ENCODE peak calls at places on chromosomes 3 and 15, in eight cellular contexts. U is GM13976, Z is uterus, I is AG09309, O is brain microvascular endothelial cell, G is GM10248, X is HFFc6, A is AG04450. J is an unnamed sample.

GRCh38 chr3:128399221-128399915 is 67.3 kb downstream of the DNAJB8 start:
- DNase-seq in A (no peak), I (no peak), G (no peak), X (no peak), O (no peak), Z (no peak), U (no peak), J (no peak)

GRCh38 chr3:176491084-176491483 is 706.2 kb downstream of the TBL1XR1 start:
- DNase-seq in U (no peak), Z (no peak), A (no peak), X (no peak), I (no peak), G (no peak), O (no peak), J (no peak)

GRCh38 chr15:81375461-81375860 is 1.4 kb upstream of the TMC3 start:
- DNase-seq in O (no peak), G (no peak), Z (no peak), I (no peak), U (no peak), X (no peak), A (no peak), J (no peak)

GRCh38 chr15:101384276-101384675 is 89.2 kb upstream of the SNRPA1 start:
- DNase-seq in X (no peak), A (no peak), O (no peak), G (no peak), Z (no peak), I (no peak), U (no peak), J (no peak)

GRCh38 chr3:111662907-111663306 is 67.8 kb upstream of the ZBED2 start:
- DNase-seq in U (no peak), G (no peak), A (no peak), O (no peak), X (no peak), I (no peak), Z (no peak), J (no peak)

GRCh38 chr15:83504365-83504764 is 57.2 kb downstream of the SH3GL3 start:
- DNase-seq in Z (no peak), O (no peak), G (no peak), U (no peak), A (no peak), X (no peak), I (no peak), J (no peak)

GRCh38 chr3:18758047-18758704 is 333.0 kb upstream of the SATB1 start:
- DNase-seq in I (peak), Z (no peak), A (no peak), O (no peak), X (no peak), G (peak), U (peak), J (no peak)

GRCh38 chr3:108437439-108437838 is 73.0 kb downstream of the MYH15 start:
- DNase-seq in I (no peak), U (no peak), O (no peak), G (no peak), A (no peak), Z (no peak), X (no peak), J (no peak)

GRCh38 chr3:150876866-150877265 is 28.4 kb downstream of the MINDY4B start:
- DNase-seq in I (no peak), Z (no peak), U (no peak), A (no peak), X (no peak), O (no peak), G (no peak), J (no peak)

GRCh38 chr3:133023301-133023830 is 14.8 kb upstream of the TMEM108 start:
- DNase-seq in Z (no peak), U (no peak), X (no peak), A (no peak), O (no peak), I (no peak), G (no peak), J (no peak)

GRCh38 chr3:136120373-136121348 is 75.5 kb downstream of the MSL2 start:
- DNase-seq in U (no peak), A (no peak), X (peak), I (no peak), G (no peak), Z (no peak), O (no peak), J (no peak)

GRCh38 chr3:158103131-158103955 is 2.9 kb downstream of the SHOX2 start:
- DNase-seq in U (peak), X (no peak), Z (no peak), G (peak), I (no peak), A (no peak), O (no peak), J (no peak)

GRCh38 chr3:18841422-18842343 is 306.6 kb upstream of the KCNH8 start:
- DNase-seq in Z (no peak), O (no peak), U (no peak), I (no peak), A (no peak), X (no peak), G (no peak), J (no peak)

GRCh38 chr3:9142346-9142745 is 107.1 kb downstream of the SRGAP3 start:
- DNase-seq in U (no peak), I (no peak), G (no peak), Z (peak), O (no peak), A (no peak), X (no peak), J (no peak)

GRCh38 chr3:114179575-114179974 is 723 bp upstream of the DRD3 start:
- DNase-seq in A (peak), G (no peak), X (peak), Z (no peak), I (peak), O (peak), U (no peak), J (no peak)

GRCh38 chr3:174168538-174169254 is 690.4 kb upstream of the NAALADL2 start:
- DNase-seq in I (no peak), Z (no peak), G (no peak), O (no peak), U (no peak), A (no peak), X (no peak), J (no peak)

GRCh38 chr3:8756671-8757070 is 12.7 kb downstream of the OXTR start:
- DNase-seq in X (no peak), O (no peak), G (no peak), Z (no peak), U (no peak), I (no peak), A (no peak), J (no peak)

GRCh38 chr3:129766135-129766534 is 127.4 kb downstream of the TMCC1 start:
- DNase-seq in G (no peak), X (no peak), U (no peak), A (no peak), O (no peak), I (no peak), Z (no peak), J (no peak)

GRCh38 chr3:104214937-104215336 is 1151.8 kb upstream of the ALCAM start:
- DNase-seq in U (no peak), I (no peak), A (no peak), O (no peak), G (no peak), Z (no peak), X (no peak), J (no peak)

GRCh38 chr3:126816956-126817777 is 113.1 kb downstream of the CHCHD6 start:
- DNase-seq in X (no peak), I (no peak), A (no peak), O (no peak), G (no peak), U (no peak), Z (no peak), J (peak)

GRCh38 chr3:128464188-128464587 is 2.5 kb downstream of the DNAJB8 start:
- DNase-seq in A (no peak), I (no peak), Z (no peak), O (no peak), U (no peak), X (no peak), G (no peak), J (no peak)

GRCh38 chr3:37324752-37325407 is 150.5 kb upstream of the LRRFIP2 start:
- DNase-seq in X (no peak), A (no peak), I (no peak), Z (no peak), G (no peak), O (no peak), U (no peak), J (no peak)

GRCh38 chr15:27598251-27599045 is 500.7 kb downstream of the OCA2 start:
- DNase-seq in Z (no peak), G (no peak), I (no peak), A (no peak), X (no peak), U (no peak), O (no peak), J (no peak)

GRCh38 chr3:149936812-149937230 is 33.9 kb downstream of the PFN2 start:
- DNase-seq in I (no peak), Z (peak), O (peak), G (peak), A (no peak), U (peak), X (peak), J (no peak)

GRCh38 chr3:174325834-174326705 is 533.1 kb upstream of the NAALADL2 start:
- DNase-seq in Z (no peak), I (peak), G (no peak), U (no peak), X (peak), O (no peak), A (no peak), J (no peak)

GRCh38 chr3:165712382-165712781 is 124.8 kb downstream of the BCHE start:
- DNase-seq in I (no peak), G (no peak), O (no peak), A (no peak), Z (no peak), U (no peak), X (no peak), J (peak)

GRCh38 chr3:184299488-184300376 is 691 bp downstream of the PSMD2 start:
- DNase-seq in X (peak), Z (no peak), U (no peak), A (no peak), I (no peak), G (peak), O (peak), J (no peak)

GRCh38 chr3:66393486-66394260 is 107.1 kb downstream of the LRIG1 start:
- DNase-seq in O (peak), I (peak), G (no peak), A (no peak), Z (no peak), U (no peak), X (no peak), J (no peak)

GRCh38 chr3:66317750-66318366 is 97.1 kb downstream of the SLC25A26 start:
- DNase-seq in X (no peak), O (no peak), G (no peak), A (no peak), U (no peak), I (no peak), Z (no peak), J (no peak)

GRCh38 chr15:99566157-99566900 is 545 bp downstream of the MEF2A start:
- DNase-seq in A (no peak), O (no peak), U (peak), Z (peak), X (no peak), I (no peak), G (peak), J (no peak)

GRCh38 chr3:9817437-9817836 is 7.4 kb downstream of the TTLL3 start:
- DNase-seq in G (no peak), A (no peak), I (no peak), Z (no peak), O (no peak), X (no peak), U (no peak), J (no peak)

GRCh38 chr15:58957101-58957973 is 23.9 kb upstream of the SLTM start:
- DNase-seq in G (peak), U (peak), O (peak), A (no peak), Z (peak), I (no peak), X (peak), J (no peak)

GRCh38 chr15:84946772-84947489 is 34.7 kb upstream of the PDE8A start:
- DNase-seq in U (no peak), I (no peak), A (no peak), Z (no peak), G (no peak), O (no peak), X (no peak), J (no peak)

GRCh38 chr15:92525758-92526245 is 129.8 kb downstream of the FAM174B start:
- DNase-seq in Z (no peak), O (no peak), X (no peak), A (no peak), U (no peak), I (no peak), G (no peak), J (no peak)

GRCh38 chr3:152121292-152121654 is 147.5 kb upstream of the MBNL1 start:
- DNase-seq in Z (no peak), O (no peak), X (peak), G (no peak), U (no peak), A (peak), I (peak), J (no peak)

GRCh38 chr3:71022552-71023335 is 560.8 kb downstream of the FOXP1 start:
- DNase-seq in X (peak), G (no peak), I (no peak), U (no peak), O (no peak), Z (no peak), A (no peak), J (no peak)

GRCh38 chr3:174035317-174035886 is 637.9 kb downstream of the NLGN1 start:
- DNase-seq in A (no peak), X (no peak), I (no peak), U (no peak), G (no peak), Z (no peak), O (no peak), J (no peak)

GRCh38 chr3:185351371-185351770 is 11.6 kb upstream of the MAP3K13 start:
- DNase-seq in G (no peak), X (no peak), Z (no peak), A (no peak), I (no peak), O (no peak), U (no peak), J (no peak)

GRCh38 chr3:185350841-185351240 is 12.1 kb upstream of the MAP3K13 start:
- DNase-seq in A (no peak), I (no peak), U (no peak), X (no peak), G (no peak), O (no peak), Z (no peak), J (no peak)

GRCh38 chr3:185341616-185342457 is 21.1 kb upstream of the MAP3K13 start:
- DNase-seq in Z (no peak), A (no peak), O (no peak), U (no peak), I (no peak), G (no peak), X (no peak), J (no peak)

GRCh38 chr3:185342458-185343169 is 20.3 kb upstream of the MAP3K13 start:
- DNase-seq in X (no peak), G (no peak), O (no peak), I (no peak), U (no peak), Z (no peak), A (no peak), J (no peak)

DNA sequence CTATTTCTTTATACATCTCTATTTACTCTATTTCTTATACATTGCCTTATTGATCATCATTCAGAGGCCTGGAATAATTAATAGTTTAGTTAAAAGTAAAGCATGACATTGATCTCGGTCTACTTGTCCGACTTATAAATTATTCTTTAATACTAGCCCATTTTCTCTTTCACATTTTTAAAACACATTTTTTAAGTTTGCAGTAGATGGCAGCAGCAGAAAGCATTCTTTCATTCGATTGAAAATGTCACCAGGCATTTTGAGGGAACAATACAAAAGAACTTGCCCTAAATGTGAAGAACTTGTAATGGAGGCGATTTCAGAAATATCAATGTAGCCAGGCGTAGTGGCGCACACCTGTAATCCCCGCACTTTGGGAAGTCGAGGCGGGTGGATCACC is 15.5 kb upstream of the MAP3K13 start:
- DNase-seq in G (no peak), X (no peak), A (no peak), Z (no peak), U (no peak), I (no peak), O (no peak), J (no peak)
- TF ChIP-seq CTCF in G (no peak), X (no peak), A (no peak), Z (no peak), U (no peak), I (no peak), O (no peak), J (no peak)

GRCh38 chr3:154745122-154745521 is 315.1 kb upstream of the GPR149 start:
- DNase-seq in X (no peak), G (no peak), I (no peak), U (no peak), O (no peak), Z (no peak), A (no peak), J (no peak)

GRCh38 chr3:154749514-154749913 is 319.5 kb upstream of the GPR149 start:
- DNase-seq in O (no peak), U (no peak), G (no peak), Z (no peak), I (no peak), A (no peak), X (no peak), J (no peak)

GRCh38 chr3:154743418-154743817 is 313.4 kb upstream of the GPR149 start:
- DNase-seq in X (no peak), A (no peak), I (no peak), U (no peak), Z (no peak), G (no peak), O (no peak), J (no peak)

DNA sequence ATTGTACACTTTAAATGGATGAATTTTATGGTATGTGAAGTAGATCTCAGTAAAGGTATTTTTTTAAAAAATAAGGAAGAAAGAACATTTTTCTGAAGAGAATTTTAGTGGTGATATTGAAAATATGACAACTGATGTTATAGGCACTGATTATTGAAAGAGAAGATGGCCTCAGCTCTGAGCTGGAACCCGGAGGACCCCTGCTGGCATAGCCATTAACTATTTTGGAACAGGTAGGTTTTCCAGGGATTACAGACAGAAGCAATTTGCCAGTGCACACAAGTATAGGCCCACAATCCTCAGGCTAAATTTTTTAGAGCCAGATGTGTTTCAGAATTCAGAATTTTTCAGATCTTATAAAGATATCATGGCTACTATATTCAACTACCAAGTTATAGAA is 315.9 kb upstream of the GPR149 start:
- DNase-seq in G (no peak), U (no peak), Z (no peak), I (no peak), O (no peak), A (no peak), X (no peak), J (no peak)
- TF ChIP-seq CTCF in G (no peak), U (no peak), Z (no peak), I (no peak), O (peak), A (peak), X (no peak), J (no peak)

GRCh38 chr3:13391308-13391707 is 28.8 kb downstream of the NUP210 start:
- DNase-seq in X (no peak), I (no peak), O (no peak), G (no peak), Z (no peak), U (no peak), A (no peak), J (no peak)
- TF ChIP-seq CTCF in X (peak), I (no peak), O (no peak), G (no peak), Z (no peak), U (no peak), A (no peak), J (no peak)

GRCh38 chr3:51998774-51999173 is 3.1 kb upstream of the RPL29 start:
- DNase-seq in I (no peak), X (no peak), Z (no peak), A (no peak), O (no peak), U (no peak), G (no peak), J (no peak)
- TF ChIP-seq CTCF in I (no peak), X (no peak), Z (no peak), A (no peak), O (no peak), U (no peak), G (no peak), J (no peak)

GRCh38 chr3:14902719-14903118 is 44.7 kb upstream of the NR2C2 start:
- DNase-seq in Z (peak), I (no peak), X (no peak), A (no peak), U (no peak), G (no peak), O (no peak), J (peak)

GRCh38 chr3:14897266-14897665 is 50.1 kb upstream of the NR2C2 start:
- DNase-seq in I (no peak), X (no peak), A (no peak), U (no peak), G (no peak), O (no peak), Z (no peak), J (no peak)

GRCh38 chr3:14900881-14901873 is 46.2 kb upstream of the NR2C2 start:
- DNase-seq in A (no peak), O (no peak), X (no peak), Z (no peak), G (no peak), I (no peak), U (no peak), J (no peak)

GRCh38 chr3:14898929-14899328 is 48.5 kb upstream of the NR2C2 start:
- DNase-seq in X (no peak), O (no peak), I (no peak), U (no peak), G (no peak), Z (no peak), A (no peak), J (no peak)

DNA sequence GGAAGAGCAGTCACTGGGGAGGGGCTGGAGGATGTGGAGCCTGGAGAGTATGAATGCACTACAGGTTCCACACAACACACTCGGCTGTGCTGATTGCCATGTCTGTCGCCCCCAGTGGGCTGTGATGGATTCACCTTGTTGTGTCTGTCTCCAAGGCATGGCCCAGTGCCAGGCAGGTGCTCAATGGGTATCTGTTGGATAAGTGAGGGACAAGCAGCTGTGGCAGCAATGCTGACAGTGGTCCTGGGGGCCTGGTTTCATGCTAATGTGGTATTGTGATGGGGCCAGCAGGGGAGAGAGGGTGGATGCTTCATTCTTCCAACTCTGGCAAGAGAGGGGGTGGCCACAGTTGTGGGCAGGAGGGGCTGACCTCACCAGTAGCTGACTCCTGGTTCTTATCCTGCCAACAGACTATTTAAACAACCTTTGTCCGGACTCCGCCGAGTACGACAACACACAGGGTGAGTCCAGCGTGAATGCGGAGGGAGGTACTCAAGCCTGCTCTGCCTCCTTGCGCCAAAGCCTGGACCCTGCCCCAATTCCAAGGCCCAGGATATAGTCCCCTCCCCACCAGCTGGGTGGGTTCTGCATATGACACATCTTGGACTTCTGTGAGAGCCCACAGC is 47.3 kb upstream of the NR2C2 start:
- DNase-seq in I (no peak), A (no peak), O (no peak), X (no peak), U (no peak), G (no peak), Z (no peak), J (no peak)
- TF ChIP-seq CTCF in I (no peak), A (no peak), O (no peak), X (no peak), U (no peak), G (no peak), Z (no peak), J (no peak)